ENCODE peak calls at places on chromosomes 13 and 19, in five cellular contexts. Z is non-pigmented ciliary epithelial cell; X is transverse colon; S is uterus; C is CD4-positive, alpha-beta T cell. K is an unnamed sample.

GRCh38 chr13:95039415-95039814 is 261.8 kb downstream of the ABCC4 start:
- DNase-seq in Z (no peak), X (no peak), S (no peak), C (no peak), K (no peak)

GRCh38 chr19:41987141-41987860 is 6.7 kb downstream of the ATP1A3 start:
- DNase-seq in Z (no peak), X (no peak), S (no peak), C (no peak), K (no peak)

GRCh38 chr13:31996611-31997010 is 35.0 kb upstream of the FRY start:
- DNase-seq in Z (no peak), X (no peak), S (no peak), C (no peak), K (no peak)

GRCh38 chr19:18401580-18402112 is 4.2 kb upstream of the LRRC25 start:
- DNase-seq in Z (no peak), X (peak; percentile 85), S (no peak), C (no peak), K (peak; percentile 94)

GRCh38 chr13:97079726-97080125 is 85.5 kb upstream of the OXGR1 start:
- DNase-seq in Z (no peak), X (no peak), S (no peak), C (no peak), K (no peak)

GRCh38 chr19:48632692-48633147 is 4.5 kb downstream of the DBP start:
- DNase-seq in Z (no peak), X (no peak), S (no peak), C (no peak), K (peak; percentile 52)

GRCh38 chr13:37701306-37701705 is 102.7 kb upstream of the POSTN start:
- DNase-seq in Z (no peak), X (no peak), S (no peak), C (no peak), K (no peak)

GRCh38 chr19:5800361-5801270 is 4.3 kb upstream of the NRTN start:
- DNase-seq in Z (no peak), X (no peak), S (no peak), C (no peak), K (no peak)

GRCh38 chr13:44848956-44849748 is 140.1 kb downstream of the NUFIP1 start:
- DNase-seq in Z (no peak), X (no peak), S (peak; percentile 51), C (no peak), K (no peak)

GRCh38 chr19:43755256-43755801 is 567 bp upstream of the SMG9 start:
- DNase-seq in Z (no peak), X (peak; percentile 90), S (peak; percentile 85), C (peak; percentile 67), K (peak; percentile 84)

GRCh38 chr13:80658705-80659104 is 317.8 kb upstream of the SPRY2 start:
- DNase-seq in Z (no peak), X (no peak), S (no peak), C (no peak), K (no peak)

GRCh38 chr19:3374369-3375112 is 8.2 kb downstream of the NFIC start:
- DNase-seq in Z (no peak), X (no peak), S (peak; percentile 69), C (no peak), K (no peak)

GRCh38 chr13:97125051-97125809 is 96.9 kb upstream of the MBNL2 start:
- DNase-seq in Z (peak; percentile 78), X (no peak), S (peak; percentile 54), C (no peak), K (no peak)

GRCh38 chr13:51479199-51479523 is 26.3 kb upstream of the INTS6 start:
- DNase-seq in Z (no peak), X (no peak), S (no peak), C (no peak), K (no peak)

GRCh38 chr19:368624-369020 is 24.0 kb upstream of the MIER2 start:
- DNase-seq in Z (no peak), X (no peak), S (no peak), C (no peak), K (no peak)

GRCh38 chr19:11673608-11674041 is 65.1 kb downstream of the ZNF823 start:
- DNase-seq in Z (no peak), X (peak; percentile 70), S (peak; percentile 53), C (no peak), K (no peak)

GRCh38 chr19:41354343-41354974 is 737 bp upstream of the TGFB1 start:
- DNase-seq in Z (no peak), X (no peak), S (peak; percentile 28), C (no peak), K (no peak)

GRCh38 chr19:6890938-6891337 is 3.6 kb downstream of the ADGRE1 start:
- DNase-seq in Z (no peak), X (no peak), S (no peak), C (peak; percentile 41), K (no peak)

GRCh38 chr13:67119481-67119883 is 110.7 kb downstream of the PCDH9 start:
- DNase-seq in Z (peak; percentile 95), X (no peak), S (no peak), C (no peak), K (no peak)

GRCh38 chr19:15296353-15296752 is 36.0 kb downstream of the BRD4 start:
- DNase-seq in Z (no peak), X (no peak), S (no peak), C (no peak), K (no peak)

GRCh38 chr13:75797719-75798118 is 161.6 kb downstream of the LMO7 start:
- DNase-seq in Z (no peak), X (no peak), S (no peak), C (no peak), K (no peak)

GRCh38 chr13:111976474-111977183 is 90.3 kb upstream of the SOX1 start:
- DNase-seq in Z (no peak), X (no peak), S (no peak), C (no peak), K (no peak)

GRCh38 chr19:34851277-34851804 is 75.4 kb upstream of the ZNF30 start:
- DNase-seq in Z (no peak), X (no peak), S (no peak), C (no peak), K (no peak)

GRCh38 chr13:83819156-83819555 is 63.1 kb downstream of the SLITRK1 start:
- DNase-seq in Z (peak; percentile 22), X (no peak), S (no peak), C (no peak), K (no peak)

GRCh38 chr19:10292789-10293636 is 3.3 kb downstream of the ICAM5 start:
- DNase-seq in Z (no peak), X (peak; percentile 14), S (no peak), C (no peak), K (no peak)

GRCh38 chr13:63420685-63421084 is 2005.0 kb upstream of the PCDH20 start:
- DNase-seq in Z (no peak), X (no peak), S (no peak), C (no peak), K (no peak)

GRCh38 chr19:34595683-34596082 is 81.3 kb downstream of the SCGB2B2 start:
- DNase-seq in Z (no peak), X (no peak), S (no peak), C (no peak), K (no peak)